ENCODE peak calls at places on chromosome 11, in four cellular contexts. N, T, C and E are unnamed samples.

GRCh38 chr11:17559341-17560087 is 12.5 kb downstream of the OTOG start:
- DNase-seq in N (no peak), C (no peak), T (no peak), E (no peak)

GRCh38 chr11:59668950-59669610 is at the start of gene PATL1:
- DNase-seq in T (peak), N (peak), C (peak), E (peak)

GRCh38 chr11:64064374-64065140 is 28.8 kb downstream of the FLRT1 start:
- DNase-seq in N (no peak), C (no peak), T (no peak), E (no peak)

GRCh38 chr11:13051257-13051656 is 42.1 kb downstream of the RASSF10 start:
- DNase-seq in T (no peak), N (no peak), C (no peak), E (no peak)

GRCh38 chr11:80280737-80281136 is 839.9 kb upstream of the TENM4 start:
- DNase-seq in C (no peak), N (peak), T (no peak), E (no peak)

GRCh38 chr11:12827929-12828812 is 153.9 kb downstream of the TEAD1 start:
- DNase-seq in C (no peak), N (no peak), T (no peak), E (no peak)

GRCh38 chr11:3922056-3922455 is 66.6 kb downstream of the STIM1 start:
- DNase-seq in T (no peak), C (no peak), N (no peak), E (no peak)

GRCh38 chr11:115720537-115721308 is 216.5 kb upstream of the CADM1 start:
- DNase-seq in N (no peak), C (no peak), T (no peak), E (no peak)

GRCh38 chr11:134235399-134235798 is 10.9 kb downstream of the VPS26B start:
- DNase-seq in T (no peak), C (no peak), N (no peak), E (no peak)

GRCh38 chr11:862704-863388 is 20.2 kb downstream of the TSPAN4 start:
- DNase-seq in C (no peak), T (no peak), N (no peak), E (no peak)

GRCh38 chr11:4684631-4685285 is 12.9 kb downstream of the OR51E2 start:
- DNase-seq in N (no peak), T (no peak), C (no peak), E (no peak)

GRCh38 chr11:104678408-104678807 is 219.9 kb downstream of the CASP12 start:
- DNase-seq in T (no peak), C (no peak), N (no peak), E (no peak)

GRCh38 chr11:114255289-114255688 is 40.9 kb upstream of the NNMT start:
- DNase-seq in C (peak), N (no peak), T (no peak), E (no peak)

GRCh38 chr11:103622296-103622695 is 414.1 kb upstream of the DDI1 start:
- DNase-seq in C (no peak), T (no peak), N (no peak), E (no peak)

GRCh38 chr11:29293825-29294224 is 723.0 kb downstream of the KCNA4 start:
- DNase-seq in N (no peak), C (no peak), T (no peak), E (no peak)

GRCh38 chr11:46865340-46865739 is 19.3 kb upstream of the CKAP5 start:
- DNase-seq in N (no peak), T (no peak), C (no peak), E (no peak)

GRCh38 chr11:120807414-120808150 is 216.3 kb upstream of the TBCEL start:
- DNase-seq in N (no peak), T (no peak), C (no peak), E (no peak)

GRCh38 chr11:85680897-85681296 is 5.1 kb downstream of the CCDC89 start:
- DNase-seq in N (no peak), C (no peak), T (no peak), E (no peak)

GRCh38 chr11:41383768-41384167 is 75.7 kb downstream of the LRRC4C start:
- DNase-seq in C (no peak), T (no peak), N (no peak), E (no peak)